ENCODE peak calls at places on chromosomes 12 and 14, in ten cellular contexts. Q is tibial nerve, Y is prostate gland, B is stomach, H is esophagus muscularis mucosa, P is esophagus squamous epithelium, X is ovary, W is lower leg skin, Z is H1, J is spleen. E is an unnamed sample.

GRCh38 chr14:35965425-35965824 is 139.3 kb downstream of the BRMS1L start:
- DNase-seq in Q (no peak), Y (no peak), B (no peak), H (no peak), P (no peak), X (no peak), W (no peak), Z (no peak), J (no peak), E (no peak)

GRCh38 chr14:76656592-76656991 is 104.7 kb upstream of the VASH1 start:
- DNase-seq in Q (no peak), Y (no peak), B (no peak), H (no peak), P (no peak), X (no peak), W (no peak), Z (no peak), J (no peak), E (no peak)

GRCh38 chr12:54020587-54020969 is 7.7 kb upstream of the HOXC6 start:
- DNase-seq in Q (no peak), Y (no peak), B (no peak), H (no peak), P (no peak), X (no peak), W (no peak), Z (no peak), J (no peak), E (no peak)

GRCh38 chr14:77199590-77199989 is 18.0 kb downstream of the TMEM63C start:
- DNase-seq in Q (no peak), Y (no peak), B (no peak), H (no peak), P (no peak), X (no peak), W (no peak), Z (no peak), J (peak; percentile 62), E (peak; percentile 17)

GRCh38 chr14:57823015-57823660 is 42.8 kb downstream of the SLC35F4 start:
- DNase-seq in Q (no peak), Y (no peak), B (no peak), H (no peak), P (no peak), X (no peak), W (no peak), Z (no peak), J (no peak), E (no peak)

GRCh38 chr12:116856729-116857128 is 24.5 kb downstream of the HRK start:
- DNase-seq in Q (no peak), Y (no peak), B (no peak), H (no peak), P (no peak), X (no peak), W (no peak), Z (no peak), J (no peak), E (no peak)

GRCh38 chr14:76550534-76550933 is 174.6 kb downstream of the ESRRB start:
- DNase-seq in Q (no peak), Y (peak; percentile 74), B (no peak), H (no peak), P (no peak), X (no peak), W (no peak), Z (no peak), J (no peak), E (no peak)

GRCh38 chr12:125249932-125250331 is 184.7 kb downstream of the AACS start:
- DNase-seq in Q (no peak), Y (no peak), B (no peak), H (no peak), P (no peak), X (no peak), W (no peak), Z (no peak), J (no peak), E (no peak)

GRCh38 chr12:109264943-109265650 is 44.0 kb downstream of the FOXN4 start:
- DNase-seq in Q (no peak), Y (no peak), B (no peak), H (no peak), P (no peak), X (no peak), W (no peak), Z (no peak), J (no peak), E (no peak)

GRCh38 chr12:11658796-11659195 is 9.3 kb downstream of the ETV6 start:
- DNase-seq in Q (no peak), Y (no peak), B (no peak), H (no peak), P (no peak), X (no peak), W (no peak), Z (no peak), J (no peak), E (no peak)

GRCh38 chr14:42222924-42223471 is 616.3 kb downstream of the LRFN5 start:
- DNase-seq in Q (no peak), Y (no peak), B (no peak), H (no peak), P (no peak), X (no peak), W (peak; percentile 49), Z (no peak), J (no peak), E (no peak)

GRCh38 chr14:65224799-65225198 is 122.5 kb upstream of the MAX start:
- DNase-seq in Q (no peak), Y (peak; percentile 44), B (peak; percentile 76), H (no peak), P (no peak), X (no peak), W (no peak), Z (no peak), J (no peak), E (no peak)

DNA sequence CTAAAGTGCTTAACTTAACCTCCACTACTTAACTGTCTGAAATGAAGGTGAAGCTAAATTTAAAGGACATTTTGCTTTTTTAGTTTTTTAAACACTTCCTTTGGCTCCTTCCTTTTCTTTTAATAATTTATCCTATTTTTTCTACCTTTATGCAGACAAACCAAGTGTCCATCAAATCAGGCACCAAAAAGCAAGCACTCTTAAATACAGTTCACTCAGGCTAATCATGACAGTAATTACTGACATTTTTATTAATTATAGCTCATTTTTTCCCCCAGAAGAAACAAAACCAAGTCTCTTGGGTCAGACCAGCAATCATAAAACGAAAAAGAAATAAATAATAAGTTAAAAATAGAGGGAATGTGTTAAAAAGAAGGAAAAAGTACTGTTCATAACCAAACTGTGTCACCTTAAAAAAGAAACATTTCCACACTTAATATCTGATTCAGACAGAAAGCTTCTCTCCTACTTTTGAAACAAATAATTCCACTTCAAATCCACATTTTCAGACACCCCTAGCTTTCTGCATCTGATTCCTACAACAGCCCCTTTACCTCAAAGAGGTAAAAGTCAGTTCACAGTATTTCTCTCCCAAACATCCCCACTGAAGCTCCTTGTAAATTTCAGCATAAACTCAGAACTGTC is 5.5 kb upstream of the CCND2 start:
- DNase-seq in Q (no peak), Y (no peak), B (no peak), H (no peak), P (no peak), X (no peak), W (no peak), Z (no peak), J (no peak), E (no peak)
- H3K4me3 ChIP-seq in Q (peak overlapping the region; percentile 71), Y (no peak overlapping the region), B (peak overlapping the region; percentile 72), H (peak overlapping the region; percentile 71), P (peak overlapping the region; percentile 76), X (no peak overlapping the region), W (no peak overlapping the region), Z (peak overlapping the region; percentile 70), J (peak overlapping the region; percentile 32), E (peak overlapping the region; percentile 62)

GRCh38 chr14:95272057-95272456 is 47.7 kb downstream of the CLMN start:
- DNase-seq in Q (no peak), Y (no peak), B (no peak), H (no peak), P (no peak), X (no peak), W (no peak), Z (no peak), J (no peak), E (peak; percentile 7)

GRCh38 chr14:95275507-95275906 is 44.2 kb downstream of the CLMN start:
- DNase-seq in Q (no peak), Y (no peak), B (no peak), H (no peak), P (no peak), X (no peak), W (no peak), Z (no peak), J (no peak), E (no peak)

GRCh38 chr14:95274283-95274682 is 45.4 kb downstream of the CLMN start:
- DNase-seq in Q (no peak), Y (no peak), B (no peak), H (no peak), P (no peak), X (no peak), W (no peak), Z (no peak), J (no peak), E (peak; percentile 16)

GRCh38 chr14:95273041-95273978 is 46.4 kb downstream of the CLMN start:
- DNase-seq in Q (no peak), Y (no peak), B (peak; percentile 50), H (no peak), P (no peak), X (no peak), W (no peak), Z (no peak), J (no peak), E (no peak)

DNA sequence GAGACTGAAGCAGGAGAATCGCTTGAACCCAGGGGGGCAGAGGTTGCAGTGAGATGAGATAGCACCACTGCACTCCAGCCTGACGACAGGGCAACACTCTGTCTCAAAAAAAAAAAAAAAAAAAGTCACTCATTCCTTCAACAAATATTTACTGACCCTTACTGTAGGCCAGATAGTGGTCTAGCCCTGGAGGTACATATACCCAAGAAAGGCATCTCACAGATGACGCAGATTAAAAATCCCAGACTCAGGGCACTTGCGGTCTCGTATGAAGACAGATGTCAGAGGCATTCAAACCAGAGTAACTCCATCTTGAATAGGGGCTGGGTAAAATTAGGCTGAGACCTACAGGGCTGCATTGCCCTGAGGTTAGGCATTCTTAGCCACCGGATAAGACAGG is 44.8 kb downstream of the CLMN start:
- DNase-seq in Q (no peak), Y (no peak), B (no peak), H (no peak), P (no peak), X (no peak), W (no peak), Z (no peak), J (no peak), E (peak; percentile 5)
- TF ChIP-seq POLR2A in Q (no peak), Y (no peak), B (no peak), H (no peak), P (no peak), X (no peak), W (no peak), Z (no peak), J (no peak), E (no peak)

GRCh38 chr12:92133166-92133565 is 12.5 kb downstream of the BTG1 start:
- DNase-seq in Q (no peak), Y (no peak), B (no peak), H (no peak), P (no peak), X (no peak), W (no peak), Z (no peak), J (no peak), E (no peak)
- H3K4me3 ChIP-seq in Q (no peak overlapping the region), Y (no peak overlapping the region), B (peak overlapping the region; percentile 24), H (no peak overlapping the region), P (no peak overlapping the region), X (no peak overlapping the region), W (no peak overlapping the region), Z (no peak overlapping the region), J (no peak overlapping the region), E (peak overlapping the region; percentile 19)

GRCh38 chr12:55929306-55929791 is 1.6 kb upstream of the DGKA start:
- DNase-seq in Q (no peak), Y (no peak), B (peak; percentile 52), H (no peak), P (no peak), X (no peak), W (no peak), Z (no peak), J (peak; percentile 96), E (no peak)
- TF ChIP-seq POLR2A in Q (no peak), Y (no peak), B (no peak), H (no peak), P (peak; percentile 35), X (no peak), W (no peak), Z (no peak), J (no peak), E (no peak)

E was measured in breast epithelium.